ENCODE peak calls at places on chromosomes 16 and 17, in four cellular contexts. A is HFFc6; R is stimulated activated CD4-positive, alpha-beta T cell treated with anti-CD3 and anti-CD28 coated beads, Interleukin-2, amount 100 ng/mL, for 24 hours; L is NCI-H1105 treated with DMSO at 0.1 percent for 48 hours. P is an unnamed sample.

GRCh38 chr16:54287758-54288591 is 1.4 kb upstream of the IRX3 start:
- DNase-seq in R (no peak), L (no peak), A (no peak), P (no peak)

GRCh38 chr17:66949501-66949900 is 15.0 kb upstream of the CACNG4 start:
- DNase-seq in L (no peak), A (peak), R (no peak), P (no peak)

GRCh38 chr17:76925333-76925935 is 57.2 kb downstream of the MGAT5B start:
- DNase-seq in A (no peak), R (no peak), L (no peak), P (no peak)

GRCh38 chr16:48231675-48232214 is 12.4 kb upstream of the LONP2 start:
- DNase-seq in A (peak), L (peak), R (no peak), P (peak)

GRCh38 chr17:59347975-59348391 is 16.5 kb downstream of the YPEL2 start:
- DNase-seq in A (no peak), R (no peak), L (no peak), P (no peak)

GRCh38 chr17:17342242-17342945 is 39.2 kb downstream of the NT5M start:
- DNase-seq in A (no peak), R (no peak), L (no peak), P (no peak)

GRCh38 chr16:53084736-53085538 is 30.1 kb downstream of the CHD9 start:
- DNase-seq in R (no peak), L (no peak), A (no peak), P (no peak)

GRCh38 chr17:7704601-7705268 is at the start of gene EFNB3:
- DNase-seq in R (no peak), L (peak), A (no peak), P (no peak)

GRCh38 chr17:35744830-35745229 is 8.2 kb downstream of the GAS2L2 start:
- DNase-seq in R (no peak), A (no peak), L (no peak), P (no peak)

GRCh38 chr17:9987779-9988585 is 82.9 kb upstream of the RCVRN start:
- DNase-seq in R (no peak), A (peak), L (no peak), P (no peak)

GRCh38 chr16:30688701-30689100 is 10.3 kb upstream of the SRCAP start:
- DNase-seq in L (no peak), R (no peak), A (no peak), P (no peak)

GRCh38 chr17:5499790-5500189 is 13.4 kb downstream of the MIS12 start:
- DNase-seq in R (no peak), L (peak), A (no peak), P (no peak)

GRCh38 chr16:48907906-48908634 is 298.1 kb upstream of the N4BP1 start:
- DNase-seq in L (no peak), A (no peak), R (no peak), P (no peak)

GRCh38 chr16:11633113-11633512 is 35.1 kb upstream of the SNN start:
- DNase-seq in R (no peak), L (no peak), A (no peak), P (no peak)

GRCh38 chr17:46212634-46213435 is 19.6 kb upstream of the KANSL1 start:
- DNase-seq in L (peak), A (peak), R (peak), P (peak)

GRCh38 chr17:61467416-61468262 is 15.4 kb downstream of the TBX4 start:
- DNase-seq in R (no peak), L (no peak), A (peak), P (no peak)

GRCh38 chr17:56826611-56827414 is 6.9 kb downstream of the C17orf67 start:
- DNase-seq in R (no peak), A (no peak), L (no peak), P (no peak)

GRCh38 chr16:28915181-28915580 is 9.9 kb downstream of the RABEP2 start:
- DNase-seq in A (peak), L (no peak), R (no peak), P (no peak)

GRCh38 chr17:29140051-29140582 is 40.1 kb downstream of the MYO18A start:
- DNase-seq in R (peak), A (peak), L (no peak), P (peak)

GRCh38 chr16:71895679-71896385 is 501 bp downstream of the IST1 start:
- DNase-seq in L (no peak), R (no peak), A (peak), P (no peak)

GRCh38 chr17:82108038-82108998 is 10.3 kb upstream of the FASN start:
- DNase-seq in A (no peak), L (no peak), R (no peak), P (no peak)

GRCh38 chr17:10787306-10788020 is 16.4 kb downstream of the TMEM238L start:
- DNase-seq in L (no peak), A (no peak), R (no peak), P (no peak)

GRCh38 chr17:59859444-59860025 is 33.2 kb downstream of the TUBD1 start:
- DNase-seq in R (no peak), L (no peak), A (peak), P (no peak)

GRCh38 chr16:85612191-85612800 is 826 bp upstream of the GSE1 start:
- DNase-seq in L (peak), A (peak), R (peak), P (no peak)

GRCh38 chr17:63826468-63827001 is 696 bp upstream of the PSMC5 start:
- DNase-seq in A (peak), L (no peak), R (no peak), P (no peak)

GRCh38 chr17:3965123-3965800 is 1.0 kb upstream of the ATP2A3 start:
- DNase-seq in R (peak), L (peak), A (no peak), P (peak)

GRCh38 chr17:3583456-3583855 is 25.8 kb downstream of the TRPV1 start:
- DNase-seq in R (no peak), A (no peak), L (no peak), P (no peak)

GRCh38 chr16:88685156-88686061 is 898 bp downstream of the SNAI3 start:
- DNase-seq in R (peak), A (peak), L (no peak), P (no peak)

GRCh38 chr16:85267414-85267945 is 155.2 kb upstream of the CIBAR2 start:
- DNase-seq in R (no peak), L (no peak), A (no peak), P (no peak)

GRCh38 chr16:28317040-28317880 is 24.9 kb downstream of the SBK1 start:
- DNase-seq in R (peak), A (peak), L (no peak), P (peak)

GRCh38 chr16:21088646-21089538 is 61.8 kb downstream of the DNAH3 start:
- DNase-seq in A (peak), L (no peak), R (no peak), P (no peak)

GRCh38 chr16:373020-373598 is 2.8 kb upstream of the MRPL28 start:
- DNase-seq in A (no peak), R (no peak), L (no peak), P (no peak)